ENCODE peak calls at places on chromosome 10, in eight cellular contexts. One of them, this sample, is unnamed.

GRCh38 chr10:665579-666091 is 23.8 kb downstream of the DIP2C start:
- DNase-seq in upper lobe of left lung: no peak
- DNase-seq in transverse colon: peak; percentile 35
- DNase-seq in ovary: peak; percentile 40
- DNase-seq in suprapubic skin: no peak
- DNase-seq in SK-N-SH: no peak
- DNase-seq in stomach: no peak
- DNase-seq in sigmoid colon: peak; percentile 94
- DNase-seq in this sample: no peak

GRCh38 chr10:11336703-11337102 is 274.7 kb downstream of the USP6NL start:
- DNase-seq in transverse colon: no peak
- DNase-seq in SK-N-SH: no peak
- DNase-seq in upper lobe of left lung: no peak
- DNase-seq in stomach: no peak
- DNase-seq in ovary: no peak
- DNase-seq in suprapubic skin: no peak
- DNase-seq in sigmoid colon: no peak
- DNase-seq in this sample: no peak

GRCh38 chr10:19629559-19629958 is 186.7 kb upstream of the PLXDC2 start:
- DNase-seq in upper lobe of left lung: peak; percentile 51
- DNase-seq in ovary: peak; percentile 56
- DNase-seq in SK-N-SH: no peak
- DNase-seq in suprapubic skin: peak; percentile 72
- DNase-seq in sigmoid colon: peak; percentile 86
- DNase-seq in stomach: peak; percentile 27
- DNase-seq in transverse colon: peak; percentile 30
- DNase-seq in this sample: no peak

GRCh38 chr10:104246981-104247380 is 7.7 kb upstream of the GSTO1 start:
- DNase-seq in stomach: no peak
- DNase-seq in upper lobe of left lung: peak; percentile 58
- DNase-seq in SK-N-SH: no peak
- DNase-seq in sigmoid colon: no peak
- DNase-seq in suprapubic skin: no peak
- DNase-seq in transverse colon: no peak
- DNase-seq in ovary: no peak
- DNase-seq in this sample: no peak

GRCh38 chr10:7410800-7411670 is at the start of gene SFMBT2:
- DNase-seq in suprapubic skin: no peak
- DNase-seq in sigmoid colon: peak; percentile 78
- DNase-seq in stomach: peak; percentile 51
- DNase-seq in transverse colon: peak; percentile 59
- DNase-seq in SK-N-SH: peak; percentile 92
- DNase-seq in upper lobe of left lung: peak; percentile 40
- DNase-seq in ovary: peak; percentile 56
- DNase-seq in this sample: no peak

GRCh38 chr10:118062798-118063238 is 16.1 kb upstream of the RAB11FIP2 start:
- DNase-seq in sigmoid colon: no peak
- DNase-seq in SK-N-SH: no peak
- DNase-seq in ovary: no peak
- DNase-seq in suprapubic skin: no peak
- DNase-seq in upper lobe of left lung: peak; percentile 29
- DNase-seq in transverse colon: peak; percentile 40
- DNase-seq in stomach: peak; percentile 41
- DNase-seq in this sample: no peak

GRCh38 chr10:50554995-50555568 is 68.7 kb downstream of the SGMS1 start:
- DNase-seq in transverse colon: no peak
- DNase-seq in SK-N-SH: no peak
- DNase-seq in sigmoid colon: no peak
- DNase-seq in ovary: no peak
- DNase-seq in stomach: no peak
- DNase-seq in upper lobe of left lung: no peak
- DNase-seq in suprapubic skin: no peak
- DNase-seq in this sample: no peak

GRCh38 chr10:51086695-51087094 is 12.4 kb downstream of the PRKG1 start:
- DNase-seq in SK-N-SH: no peak
- DNase-seq in suprapubic skin: no peak
- DNase-seq in stomach: no peak
- DNase-seq in sigmoid colon: no peak
- DNase-seq in transverse colon: no peak
- DNase-seq in ovary: no peak
- DNase-seq in upper lobe of left lung: no peak
- DNase-seq in this sample: no peak

GRCh38 chr10:47047127-47047504 is 135.9 kb downstream of the PTPN20 start:
- DNase-seq in ovary: no peak
- DNase-seq in upper lobe of left lung: peak; percentile 15
- DNase-seq in stomach: no peak
- DNase-seq in transverse colon: no peak
- DNase-seq in SK-N-SH: no peak
- DNase-seq in sigmoid colon: peak; percentile 58
- DNase-seq in suprapubic skin: no peak
- DNase-seq in this sample: no peak

GRCh38 chr10:69259547-69260243 is 18.6 kb upstream of the HK1 start:
- DNase-seq in upper lobe of left lung: no peak
- DNase-seq in transverse colon: no peak
- DNase-seq in ovary: no peak
- DNase-seq in sigmoid colon: no peak
- DNase-seq in SK-N-SH: no peak
- DNase-seq in suprapubic skin: no peak
- DNase-seq in stomach: no peak
- DNase-seq in this sample: no peak

GRCh38 chr10:97538401-97538800 is 34.2 kb upstream of the ANKRD2 start:
- DNase-seq in suprapubic skin: no peak
- DNase-seq in ovary: no peak
- DNase-seq in SK-N-SH: no peak
- DNase-seq in upper lobe of left lung: no peak
- DNase-seq in stomach: no peak
- DNase-seq in sigmoid colon: no peak
- DNase-seq in transverse colon: no peak
- DNase-seq in this sample: no peak

GRCh38 chr10:69049564-69049955 is 38.3 kb upstream of the SRGN start:
- DNase-seq in upper lobe of left lung: peak; percentile 73
- DNase-seq in stomach: no peak
- DNase-seq in suprapubic skin: no peak
- DNase-seq in transverse colon: no peak
- DNase-seq in sigmoid colon: no peak
- DNase-seq in SK-N-SH: no peak
- DNase-seq in ovary: no peak
- DNase-seq in this sample: no peak

GRCh38 chr10:100909506-100910260 is 3.1 kb upstream of the SLF2 start:
- DNase-seq in SK-N-SH: no peak
- DNase-seq in sigmoid colon: no peak
- DNase-seq in upper lobe of left lung: no peak
- DNase-seq in ovary: peak; percentile 34
- DNase-seq in stomach: no peak
- DNase-seq in suprapubic skin: no peak
- DNase-seq in transverse colon: no peak
- DNase-seq in this sample: no peak

GRCh38 chr10:46541017-46541661 is 15.3 kb downstream of the GPRIN2 start:
- DNase-seq in sigmoid colon: peak; percentile 64
- DNase-seq in suprapubic skin: peak; percentile 65
- DNase-seq in SK-N-SH: peak; percentile 84
- DNase-seq in upper lobe of left lung: peak; percentile 56
- DNase-seq in ovary: no peak
- DNase-seq in stomach: peak; percentile 69
- DNase-seq in transverse colon: peak; percentile 60
- DNase-seq in this sample: no peak

GRCh38 chr10:86350897-86351296 is 15.7 kb downstream of the GRID1 start:
- DNase-seq in suprapubic skin: no peak
- DNase-seq in transverse colon: no peak
- DNase-seq in stomach: no peak
- DNase-seq in sigmoid colon: no peak
- DNase-seq in SK-N-SH: no peak
- DNase-seq in upper lobe of left lung: no peak
- DNase-seq in ovary: no peak
- DNase-seq in this sample: no peak

GRCh38 chr10:6737758-6738463 is 157.8 kb upstream of the PRKCQ start:
- DNase-seq in stomach: no peak
- DNase-seq in transverse colon: no peak
- DNase-seq in ovary: no peak
- DNase-seq in SK-N-SH: no peak
- DNase-seq in sigmoid colon: no peak
- DNase-seq in upper lobe of left lung: no peak
- DNase-seq in suprapubic skin: no peak
- DNase-seq in this sample: no peak

DNA sequence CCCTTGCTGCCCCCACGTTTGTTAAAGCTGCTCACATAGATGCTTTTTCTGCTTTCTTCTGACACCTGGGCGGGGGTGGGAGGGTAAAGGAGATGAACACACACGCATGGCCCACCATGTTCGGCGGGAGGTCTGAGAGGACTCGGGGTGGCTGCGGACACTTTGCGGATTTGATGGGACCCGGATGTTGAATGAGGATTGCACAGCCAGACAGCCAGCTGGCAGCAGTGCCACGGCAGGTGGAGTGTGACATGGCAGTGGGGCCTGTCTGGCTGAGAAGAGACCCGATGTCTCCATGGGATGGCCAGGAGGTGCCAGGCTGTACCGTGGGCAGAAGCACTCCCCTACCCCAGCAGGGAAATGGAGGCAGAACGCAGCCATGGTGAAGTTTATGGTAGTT is 31.2 kb downstream of the PPP2R2D start:
- DNase-seq in sigmoid colon: peak; percentile 60
- DNase-seq in ovary: no peak
- DNase-seq in stomach: peak; percentile 18
- DNase-seq in transverse colon: no peak
- DNase-seq in SK-N-SH: no peak
- DNase-seq in suprapubic skin: no peak
- DNase-seq in upper lobe of left lung: no peak
- DNase-seq in this sample: no peak
- H3K27ac ChIP-seq in sigmoid colon: peak overlapping the region; percentile 61
- H3K27ac ChIP-seq in ovary: no peak overlapping the region
- H3K27ac ChIP-seq in stomach: no peak overlapping the region
- H3K27ac ChIP-seq in transverse colon: peak overlapping the region; percentile 66
- H3K27ac ChIP-seq in SK-N-SH: no peak overlapping the region
- H3K27ac ChIP-seq in suprapubic skin: no peak overlapping the region
- H3K27ac ChIP-seq in upper lobe of left lung: no peak overlapping the region
- H3K27ac ChIP-seq in this sample: peak overlapping the region; percentile 69

GRCh38 chr10:43176271-43176670 is 38.0 kb downstream of the CSGALNACT2 start:
- DNase-seq in ovary: no peak
- DNase-seq in transverse colon: no peak
- DNase-seq in SK-N-SH: no peak
- DNase-seq in sigmoid colon: no peak
- DNase-seq in suprapubic skin: no peak
- DNase-seq in stomach: no peak
- DNase-seq in upper lobe of left lung: no peak
- DNase-seq in this sample: no peak
- H3K36me3 ChIP-seq in ovary: no peaks in the 10 kb centered on the region
- H3K36me3 ChIP-seq in transverse colon: peaks cover 43% of the 10 kb centered on the region
- H3K36me3 ChIP-seq in SK-N-SH: peaks cover 65% of the 10 kb centered on the region
- H3K36me3 ChIP-seq in sigmoid colon: peaks cover 22% of the 10 kb centered on the region
- H3K36me3 ChIP-seq in suprapubic skin: peaks cover 83% of the 10 kb centered on the region
- H3K36me3 ChIP-seq in stomach: peaks cover 78% of the 10 kb centered on the region
- H3K36me3 ChIP-seq in upper lobe of left lung: peaks cover 78% of the 10 kb centered on the region
- H3K36me3 ChIP-seq in this sample: peaks cover 69% of the 10 kb centered on the region

GRCh38 chr10:129323877-129324276 is 143.2 kb upstream of the MGMT start:
- DNase-seq in SK-N-SH: no peak
- DNase-seq in suprapubic skin: no peak
- DNase-seq in transverse colon: no peak
- DNase-seq in stomach: no peak
- DNase-seq in ovary: no peak
- DNase-seq in upper lobe of left lung: no peak
- DNase-seq in sigmoid colon: no peak
- DNase-seq in this sample: no peak

GRCh38 chr10:129325893-129326292 is 141.1 kb upstream of the MGMT start:
- DNase-seq in ovary: no peak
- DNase-seq in upper lobe of left lung: no peak
- DNase-seq in transverse colon: no peak
- DNase-seq in suprapubic skin: no peak
- DNase-seq in SK-N-SH: no peak
- DNase-seq in sigmoid colon: no peak
- DNase-seq in stomach: no peak
- DNase-seq in this sample: peak; percentile 75

GRCh38 chr10:129322872-129323271 is 144.2 kb upstream of the MGMT start:
- DNase-seq in upper lobe of left lung: no peak
- DNase-seq in SK-N-SH: no peak
- DNase-seq in stomach: no peak
- DNase-seq in sigmoid colon: no peak
- DNase-seq in suprapubic skin: no peak
- DNase-seq in transverse colon: no peak
- DNase-seq in ovary: no peak
- DNase-seq in this sample: peak; percentile 70

GRCh38 chr10:129321727-129322126 is 145.3 kb upstream of the MGMT start:
- DNase-seq in sigmoid colon: no peak
- DNase-seq in transverse colon: no peak
- DNase-seq in ovary: no peak
- DNase-seq in SK-N-SH: no peak
- DNase-seq in stomach: no peak
- DNase-seq in suprapubic skin: no peak
- DNase-seq in upper lobe of left lung: no peak
- DNase-seq in this sample: peak; percentile 55

GRCh38 chr10:129323311-129323710 is 143.7 kb upstream of the MGMT start:
- DNase-seq in suprapubic skin: no peak
- DNase-seq in SK-N-SH: no peak
- DNase-seq in sigmoid colon: no peak
- DNase-seq in ovary: no peak
- DNase-seq in upper lobe of left lung: no peak
- DNase-seq in transverse colon: no peak
- DNase-seq in stomach: no peak
- DNase-seq in this sample: peak; percentile 80
- TF ChIP-seq EP300 in suprapubic skin: no peak
- TF ChIP-seq EP300 in SK-N-SH: no peak
- TF ChIP-seq EP300 in sigmoid colon: no peak
- TF ChIP-seq EP300 in ovary: no peak
- TF ChIP-seq EP300 in upper lobe of left lung: no peak
- TF ChIP-seq EP300 in transverse colon: no peak
- TF ChIP-seq EP300 in stomach: no peak
- TF ChIP-seq EP300 in this sample: no peak

GRCh38 chr10:18158698-18159342 is 18.6 kb downstream of the CACNB2 start:
- DNase-seq in SK-N-SH: no peak
- DNase-seq in sigmoid colon: no peak
- DNase-seq in transverse colon: no peak
- DNase-seq in stomach: no peak
- DNase-seq in suprapubic skin: no peak
- DNase-seq in ovary: no peak
- DNase-seq in upper lobe of left lung: no peak
- DNase-seq in this sample: no peak

GRCh38 chr10:18159596-18159995 is 19.4 kb downstream of the CACNB2 start:
- DNase-seq in sigmoid colon: no peak
- DNase-seq in SK-N-SH: no peak
- DNase-seq in stomach: no peak
- DNase-seq in upper lobe of left lung: no peak
- DNase-seq in suprapubic skin: no peak
- DNase-seq in transverse colon: no peak
- DNase-seq in ovary: no peak
- DNase-seq in this sample: no peak

GRCh38 chr10:18162021-18162631 is 21.9 kb downstream of the CACNB2 start:
- DNase-seq in suprapubic skin: no peak
- DNase-seq in transverse colon: no peak
- DNase-seq in ovary: no peak
- DNase-seq in stomach: no peak
- DNase-seq in SK-N-SH: no peak
- DNase-seq in sigmoid colon: no peak
- DNase-seq in upper lobe of left lung: no peak
- DNase-seq in this sample: no peak

DNA sequence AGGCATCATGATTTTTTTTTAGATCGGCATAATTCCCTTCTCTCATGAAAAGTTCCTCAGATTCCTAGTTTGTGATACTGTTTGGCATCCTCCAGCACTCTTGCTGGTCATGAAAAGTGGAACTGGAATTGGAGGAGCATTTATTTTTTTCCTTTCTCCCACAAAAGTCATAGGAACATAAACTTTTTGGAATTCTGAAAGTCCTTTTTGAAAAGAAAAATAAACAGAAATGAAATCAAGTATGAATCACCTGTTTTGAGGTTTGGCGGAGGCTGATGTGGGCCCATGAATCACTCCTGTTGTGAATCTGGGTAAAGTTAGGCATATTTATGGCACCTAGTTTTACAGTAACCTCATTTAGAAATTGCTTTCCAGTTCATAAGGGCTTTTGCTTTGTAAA is 17.7 kb downstream of the CACNB2 start:
- DNase-seq in upper lobe of left lung: no peak
- DNase-seq in transverse colon: no peak
- DNase-seq in SK-N-SH: no peak
- DNase-seq in stomach: no peak
- DNase-seq in ovary: no peak
- DNase-seq in suprapubic skin: no peak
- DNase-seq in sigmoid colon: no peak
- DNase-seq in this sample: no peak
- H3K27ac ChIP-seq in upper lobe of left lung: no peak overlapping the region
- H3K27ac ChIP-seq in transverse colon: peak overlapping the region; percentile 71
- H3K27ac ChIP-seq in SK-N-SH: peak overlapping the region; percentile 27
- H3K27ac ChIP-seq in stomach: peak overlapping the region; percentile 43
- H3K27ac ChIP-seq in ovary: no peak overlapping the region
- H3K27ac ChIP-seq in suprapubic skin: no peak overlapping the region
- H3K27ac ChIP-seq in sigmoid colon: peak overlapping the region; percentile 73
- H3K27ac ChIP-seq in this sample: peak overlapping the region; percentile 79